ENCODE peak calls at places on chromosomes 11 and 22, in ten cellular contexts. One of them, this sample, is unnamed.

GRCh38 chr11:116541460-116541859 is 231.3 kb downstream of the BUD13 start:
- DNase-seq in activated gamma-delta T cell: no peak
- DNase-seq in body of pancreas: no peak
- DNase-seq in iris pigment epithelial cell: no peak
- DNase-seq in activated CD4-positive, CD25-positive, alpha-beta regulatory T cell: no peak
- DNase-seq in EL: no peak
- DNase-seq in sciatic nerve: no peak
- DNase-seq in mesothelial cell of epicardium: no peak
- DNase-seq in GM23248: no peak
- DNase-seq in globus pallidus: no peak
- DNase-seq in this sample: no peak

GRCh38 chr11:7851391-7851790 is 54.6 kb upstream of the OR5P2 start:
- DNase-seq in EL: no peak
- DNase-seq in globus pallidus: no peak
- DNase-seq in iris pigment epithelial cell: no peak
- DNase-seq in GM23248: no peak
- DNase-seq in mesothelial cell of epicardium: no peak
- DNase-seq in activated CD4-positive, CD25-positive, alpha-beta regulatory T cell: no peak
- DNase-seq in body of pancreas: no peak
- DNase-seq in activated gamma-delta T cell: no peak
- DNase-seq in sciatic nerve: no peak
- DNase-seq in this sample: no peak

GRCh38 chr11:34926831-34927132 is 10.4 kb downstream of the PDHX start:
- DNase-seq in activated CD4-positive, CD25-positive, alpha-beta regulatory T cell: no peak
- DNase-seq in iris pigment epithelial cell: peak
- DNase-seq in mesothelial cell of epicardium: no peak
- DNase-seq in sciatic nerve: no peak
- DNase-seq in globus pallidus: no peak
- DNase-seq in EL: peak
- DNase-seq in body of pancreas: no peak
- DNase-seq in activated gamma-delta T cell: no peak
- DNase-seq in GM23248: peak
- DNase-seq in this sample: no peak

GRCh38 chr11:117878314-117878938 is 2.0 kb upstream of the FXYD6 start:
- DNase-seq in mesothelial cell of epicardium: no peak
- DNase-seq in sciatic nerve: no peak
- DNase-seq in GM23248: no peak
- DNase-seq in iris pigment epithelial cell: no peak
- DNase-seq in EL: no peak
- DNase-seq in activated CD4-positive, CD25-positive, alpha-beta regulatory T cell: no peak
- DNase-seq in globus pallidus: no peak
- DNase-seq in activated gamma-delta T cell: no peak
- DNase-seq in body of pancreas: no peak
- DNase-seq in this sample: no peak

GRCh38 chr11:58394195-58394594 is 12.5 kb downstream of the OR5B3 start:
- DNase-seq in globus pallidus: no peak
- DNase-seq in GM23248: peak
- DNase-seq in body of pancreas: no peak
- DNase-seq in sciatic nerve: no peak
- DNase-seq in iris pigment epithelial cell: peak
- DNase-seq in mesothelial cell of epicardium: no peak
- DNase-seq in activated CD4-positive, CD25-positive, alpha-beta regulatory T cell: no peak
- DNase-seq in activated gamma-delta T cell: no peak
- DNase-seq in EL: peak
- DNase-seq in this sample: peak

GRCh38 chr22:49211176-49211575 is 616.5 kb downstream of the BRD1 start:
- DNase-seq in GM23248: no peak
- DNase-seq in globus pallidus: no peak
- DNase-seq in activated gamma-delta T cell: no peak
- DNase-seq in iris pigment epithelial cell: no peak
- DNase-seq in EL: no peak
- DNase-seq in mesothelial cell of epicardium: no peak
- DNase-seq in sciatic nerve: peak
- DNase-seq in activated CD4-positive, CD25-positive, alpha-beta regulatory T cell: no peak
- DNase-seq in body of pancreas: no peak
- DNase-seq in this sample: no peak

GRCh38 chr11:76107946-76108345 is 98.4 kb downstream of the WNT11 start:
- DNase-seq in iris pigment epithelial cell: no peak
- DNase-seq in globus pallidus: no peak
- DNase-seq in mesothelial cell of epicardium: no peak
- DNase-seq in sciatic nerve: no peak
- DNase-seq in GM23248: peak
- DNase-seq in activated gamma-delta T cell: no peak
- DNase-seq in body of pancreas: no peak
- DNase-seq in EL: no peak
- DNase-seq in activated CD4-positive, CD25-positive, alpha-beta regulatory T cell: no peak
- DNase-seq in this sample: no peak

GRCh38 chr11:2287102-2287501 is 14.6 kb downstream of the C11orf21 start:
- DNase-seq in mesothelial cell of epicardium: no peak
- DNase-seq in EL: no peak
- DNase-seq in activated CD4-positive, CD25-positive, alpha-beta regulatory T cell: no peak
- DNase-seq in body of pancreas: no peak
- DNase-seq in iris pigment epithelial cell: no peak
- DNase-seq in sciatic nerve: peak
- DNase-seq in activated gamma-delta T cell: no peak
- DNase-seq in globus pallidus: no peak
- DNase-seq in GM23248: no peak
- DNase-seq in this sample: no peak

GRCh38 chr11:20089796-20090653 is 70.2 kb downstream of the DBX1 start:
- DNase-seq in activated CD4-positive, CD25-positive, alpha-beta regulatory T cell: no peak
- DNase-seq in mesothelial cell of epicardium: no peak
- DNase-seq in GM23248: no peak
- DNase-seq in EL: no peak
- DNase-seq in iris pigment epithelial cell: peak
- DNase-seq in activated gamma-delta T cell: no peak
- DNase-seq in body of pancreas: peak
- DNase-seq in sciatic nerve: no peak
- DNase-seq in globus pallidus: no peak
- DNase-seq in this sample: peak

GRCh38 chr11:69907611-69908010 is 88.4 kb upstream of the FGF3 start:
- DNase-seq in body of pancreas: no peak
- DNase-seq in iris pigment epithelial cell: no peak
- DNase-seq in mesothelial cell of epicardium: no peak
- DNase-seq in activated CD4-positive, CD25-positive, alpha-beta regulatory T cell: no peak
- DNase-seq in activated gamma-delta T cell: no peak
- DNase-seq in EL: no peak
- DNase-seq in sciatic nerve: no peak
- DNase-seq in globus pallidus: no peak
- DNase-seq in GM23248: no peak
- DNase-seq in this sample: no peak

GRCh38 chr22:35742342-35743100 is 24.8 kb downstream of the APOL5 start:
- DNase-seq in body of pancreas: no peak
- DNase-seq in mesothelial cell of epicardium: no peak
- DNase-seq in GM23248: peak
- DNase-seq in activated CD4-positive, CD25-positive, alpha-beta regulatory T cell: no peak
- DNase-seq in activated gamma-delta T cell: no peak
- DNase-seq in globus pallidus: no peak
- DNase-seq in iris pigment epithelial cell: peak
- DNase-seq in sciatic nerve: no peak
- DNase-seq in EL: peak
- DNase-seq in this sample: peak

GRCh38 chr11:110903830-110904229 is 191.6 kb upstream of the ARHGAP20 start:
- DNase-seq in sciatic nerve: no peak
- DNase-seq in activated gamma-delta T cell: no peak
- DNase-seq in body of pancreas: no peak
- DNase-seq in globus pallidus: no peak
- DNase-seq in mesothelial cell of epicardium: no peak
- DNase-seq in activated CD4-positive, CD25-positive, alpha-beta regulatory T cell: no peak
- DNase-seq in iris pigment epithelial cell: peak
- DNase-seq in EL: peak
- DNase-seq in GM23248: peak
- DNase-seq in this sample: peak

GRCh38 chr11:79536155-79536917 is 95.5 kb upstream of the TENM4 start:
- DNase-seq in body of pancreas: no peak
- DNase-seq in mesothelial cell of epicardium: no peak
- DNase-seq in activated gamma-delta T cell: no peak
- DNase-seq in iris pigment epithelial cell: no peak
- DNase-seq in globus pallidus: no peak
- DNase-seq in EL: no peak
- DNase-seq in GM23248: no peak
- DNase-seq in sciatic nerve: no peak
- DNase-seq in activated CD4-positive, CD25-positive, alpha-beta regulatory T cell: no peak
- DNase-seq in this sample: no peak

GRCh38 chr11:66068923-66069714 is 953 bp upstream of the PACS1 start:
- DNase-seq in globus pallidus: peak
- DNase-seq in sciatic nerve: peak
- DNase-seq in mesothelial cell of epicardium: no peak
- DNase-seq in EL: peak
- DNase-seq in activated gamma-delta T cell: no peak
- DNase-seq in activated CD4-positive, CD25-positive, alpha-beta regulatory T cell: no peak
- DNase-seq in iris pigment epithelial cell: peak
- DNase-seq in GM23248: peak
- DNase-seq in body of pancreas: peak
- DNase-seq in this sample: peak

GRCh38 chr11:27912916-27913315 is 195.0 kb downstream of the KIF18A start:
- DNase-seq in GM23248: no peak
- DNase-seq in activated CD4-positive, CD25-positive, alpha-beta regulatory T cell: no peak
- DNase-seq in activated gamma-delta T cell: no peak
- DNase-seq in EL: peak
- DNase-seq in iris pigment epithelial cell: peak
- DNase-seq in globus pallidus: no peak
- DNase-seq in mesothelial cell of epicardium: no peak
- DNase-seq in sciatic nerve: no peak
- DNase-seq in body of pancreas: no peak
- DNase-seq in this sample: no peak

GRCh38 chr11:86955111-86955673 is at the start of gene FZD4:
- DNase-seq in mesothelial cell of epicardium: peak
- DNase-seq in globus pallidus: peak
- DNase-seq in activated gamma-delta T cell: peak
- DNase-seq in GM23248: peak
- DNase-seq in activated CD4-positive, CD25-positive, alpha-beta regulatory T cell: no peak
- DNase-seq in EL: peak
- DNase-seq in body of pancreas: peak
- DNase-seq in iris pigment epithelial cell: peak
- DNase-seq in sciatic nerve: peak
- DNase-seq in this sample: peak

GRCh38 chr11:46345131-46345597 is 2.1 kb upstream of the DGKZ start:
- DNase-seq in iris pigment epithelial cell: no peak
- DNase-seq in EL: no peak
- DNase-seq in GM23248: no peak
- DNase-seq in globus pallidus: peak
- DNase-seq in sciatic nerve: no peak
- DNase-seq in body of pancreas: no peak
- DNase-seq in activated gamma-delta T cell: no peak
- DNase-seq in activated CD4-positive, CD25-positive, alpha-beta regulatory T cell: no peak
- DNase-seq in mesothelial cell of epicardium: no peak
- DNase-seq in this sample: no peak

GRCh38 chr11:17802491-17802890 is 67.9 kb downstream of the KCNC1 start:
- DNase-seq in body of pancreas: no peak
- DNase-seq in activated gamma-delta T cell: no peak
- DNase-seq in sciatic nerve: no peak
- DNase-seq in EL: no peak
- DNase-seq in mesothelial cell of epicardium: no peak
- DNase-seq in iris pigment epithelial cell: no peak
- DNase-seq in globus pallidus: no peak
- DNase-seq in GM23248: no peak
- DNase-seq in activated CD4-positive, CD25-positive, alpha-beta regulatory T cell: no peak
- DNase-seq in this sample: no peak

GRCh38 chr22:20419664-20419951 is 18.0 kb downstream of the SCARF2 start:
- DNase-seq in body of pancreas: no peak
- DNase-seq in GM23248: no peak
- DNase-seq in sciatic nerve: peak
- DNase-seq in activated CD4-positive, CD25-positive, alpha-beta regulatory T cell: no peak
- DNase-seq in EL: no peak
- DNase-seq in iris pigment epithelial cell: no peak
- DNase-seq in activated gamma-delta T cell: no peak
- DNase-seq in globus pallidus: no peak
- DNase-seq in mesothelial cell of epicardium: no peak
- DNase-seq in this sample: no peak

GRCh38 chr11:73189315-73189714 is 28.8 kb upstream of the P2RY2 start:
- DNase-seq in activated CD4-positive, CD25-positive, alpha-beta regulatory T cell: no peak
- DNase-seq in GM23248: no peak
- DNase-seq in mesothelial cell of epicardium: no peak
- DNase-seq in EL: no peak
- DNase-seq in body of pancreas: no peak
- DNase-seq in iris pigment epithelial cell: no peak
- DNase-seq in globus pallidus: peak
- DNase-seq in activated gamma-delta T cell: no peak
- DNase-seq in sciatic nerve: no peak
- DNase-seq in this sample: no peak

GRCh38 chr11:112617977-112618829 is 343.0 kb upstream of the NCAM1 start:
- DNase-seq in GM23248: no peak
- DNase-seq in body of pancreas: no peak
- DNase-seq in iris pigment epithelial cell: no peak
- DNase-seq in globus pallidus: no peak
- DNase-seq in EL: no peak
- DNase-seq in activated CD4-positive, CD25-positive, alpha-beta regulatory T cell: no peak
- DNase-seq in activated gamma-delta T cell: no peak
- DNase-seq in sciatic nerve: no peak
- DNase-seq in mesothelial cell of epicardium: no peak
- DNase-seq in this sample: no peak

GRCh38 chr22:36467946-36468345 is 13.5 kb downstream of the TXN2 start:
- DNase-seq in globus pallidus: no peak
- DNase-seq in activated CD4-positive, CD25-positive, alpha-beta regulatory T cell: no peak
- DNase-seq in activated gamma-delta T cell: no peak
- DNase-seq in EL: peak
- DNase-seq in GM23248: peak
- DNase-seq in iris pigment epithelial cell: peak
- DNase-seq in sciatic nerve: no peak
- DNase-seq in body of pancreas: peak
- DNase-seq in mesothelial cell of epicardium: no peak
- DNase-seq in this sample: peak

GRCh38 chr11:3122775-3123201 is 42.3 kb downstream of the OSBPL5 start:
- DNase-seq in body of pancreas: peak
- DNase-seq in EL: no peak
- DNase-seq in activated gamma-delta T cell: no peak
- DNase-seq in globus pallidus: no peak
- DNase-seq in sciatic nerve: no peak
- DNase-seq in GM23248: no peak
- DNase-seq in activated CD4-positive, CD25-positive, alpha-beta regulatory T cell: no peak
- DNase-seq in mesothelial cell of epicardium: peak
- DNase-seq in iris pigment epithelial cell: no peak
- DNase-seq in this sample: no peak

GRCh38 chr11:24793479-24793878 is 296.6 kb downstream of the LUZP2 start:
- DNase-seq in sciatic nerve: no peak
- DNase-seq in activated gamma-delta T cell: no peak
- DNase-seq in body of pancreas: no peak
- DNase-seq in mesothelial cell of epicardium: no peak
- DNase-seq in EL: no peak
- DNase-seq in activated CD4-positive, CD25-positive, alpha-beta regulatory T cell: no peak
- DNase-seq in iris pigment epithelial cell: peak
- DNase-seq in globus pallidus: no peak
- DNase-seq in GM23248: no peak
- DNase-seq in this sample: no peak

GRCh38 chr11:18491924-18492323 is 34.8 kb downstream of the TSG101 start:
- DNase-seq in EL: no peak
- DNase-seq in iris pigment epithelial cell: peak
- DNase-seq in activated gamma-delta T cell: no peak
- DNase-seq in body of pancreas: no peak
- DNase-seq in activated CD4-positive, CD25-positive, alpha-beta regulatory T cell: no peak
- DNase-seq in globus pallidus: no peak
- DNase-seq in sciatic nerve: no peak
- DNase-seq in mesothelial cell of epicardium: no peak
- DNase-seq in GM23248: peak
- DNase-seq in this sample: no peak

GRCh38 chr11:23226331-23226909 is 366.1 kb upstream of the CCDC179 start:
- DNase-seq in iris pigment epithelial cell: peak
- DNase-seq in sciatic nerve: no peak
- DNase-seq in GM23248: peak
- DNase-seq in EL: no peak
- DNase-seq in mesothelial cell of epicardium: no peak
- DNase-seq in activated CD4-positive, CD25-positive, alpha-beta regulatory T cell: no peak
- DNase-seq in body of pancreas: no peak
- DNase-seq in globus pallidus: no peak
- DNase-seq in activated gamma-delta T cell: no peak
- DNase-seq in this sample: peak

GRCh38 chr22:42172385-42173172 is 42.0 kb upstream of the CYP2D6 start:
- DNase-seq in GM23248: peak
- DNase-seq in sciatic nerve: no peak
- DNase-seq in activated gamma-delta T cell: no peak
- DNase-seq in activated CD4-positive, CD25-positive, alpha-beta regulatory T cell: no peak
- DNase-seq in mesothelial cell of epicardium: no peak
- DNase-seq in iris pigment epithelial cell: peak
- DNase-seq in body of pancreas: no peak
- DNase-seq in EL: peak
- DNase-seq in globus pallidus: no peak
- DNase-seq in this sample: no peak

GRCh38 chr11:45771942-45772522 is 32.9 kb upstream of the SLC35C1 start:
- DNase-seq in activated CD4-positive, CD25-positive, alpha-beta regulatory T cell: peak
- DNase-seq in mesothelial cell of epicardium: peak
- DNase-seq in sciatic nerve: peak
- DNase-seq in iris pigment epithelial cell: peak
- DNase-seq in body of pancreas: peak
- DNase-seq in globus pallidus: peak
- DNase-seq in GM23248: peak
- DNase-seq in activated gamma-delta T cell: peak
- DNase-seq in EL: peak
- DNase-seq in this sample: peak

This sample was measured in fibroblast of villous mesenchyme.